ENCODE peak calls at places on chromosomes 1 and 21, in four cellular contexts. L, Y, K and W are unnamed samples.
A peak's percentile ranks its signal among the peaks of the same experiment; 100 is the strongest.

GRCh38 chr21:28734522-28735175 is 258.0 kb downstream of the LTN1 start:
- DNase-seq in Y (no peak), K (no peak), L (no peak), W (no peak)

GRCh38 chr1:111475706-111476105 is 1.9 kb downstream of the C1orf162 start:
- DNase-seq in K (no peak), Y (no peak), L (no peak), W (no peak)

GRCh38 chr1:23202263-23202749 is 15.0 kb downstream of the HTR1D start:
- DNase-seq in Y (peak; percentile 41), L (no peak), K (peak; percentile 40), W (peak; percentile 53)

GRCh38 chr1:150009604-150010387 is 730 bp downstream of the OTUD7B start:
- DNase-seq in L (no peak), K (peak; percentile 33), Y (peak; percentile 67), W (peak; percentile 61)

GRCh38 chr1:33569331-33569730 is 96.9 kb downstream of the ZSCAN20 start:
- DNase-seq in Y (no peak), L (no peak), K (no peak), W (no peak)

GRCh38 chr1:176033474-176033873 is 173.6 kb downstream of the COP1 start:
- DNase-seq in K (no peak), Y (peak; percentile 7), L (no peak), W (peak; percentile 7)

GRCh38 chr1:237799762-237800474 is 90.8 kb downstream of the ZP4 start:
- DNase-seq in Y (peak; percentile 51), L (no peak), K (no peak), W (peak; percentile 63)

GRCh38 chr1:67052741-67053534 is 1.0 kb downstream of the SLC35D1 start:
- DNase-seq in K (peak; percentile 40), L (peak; percentile 55), Y (peak; percentile 37), W (peak; percentile 46)

GRCh38 chr1:48674641-48675040 is 102.0 kb downstream of the BEND5 start:
- DNase-seq in L (no peak), K (peak; percentile 8), Y (peak; percentile 27), W (peak; percentile 50)

GRCh38 chr1:30330644-30331043 is 392.7 kb downstream of the MATN1 start:
- DNase-seq in Y (no peak), K (no peak), L (no peak), W (no peak)

GRCh38 chr21:31686272-31686913 is 26.9 kb downstream of the SOD1 start:
- DNase-seq in Y (no peak), L (no peak), K (no peak), W (no peak)

GRCh38 chr21:42455754-42456440 is 40.1 kb downstream of the RSPH1 start:
- DNase-seq in K (no peak), L (no peak), Y (no peak), W (no peak)

GRCh38 chr21:23887709-23888303 is 1719.5 kb downstream of the MRPL39 start:
- DNase-seq in Y (no peak), L (no peak), K (no peak), W (no peak)

GRCh38 chr1:5751171-5751556 is 241.1 kb downstream of the NPHP4 start:
- DNase-seq in Y (no peak), K (no peak), L (peak; percentile 20), W (no peak)

GRCh38 chr1:24107462-24108225 is 4.3 kb downstream of the MYOM3 start:
- DNase-seq in Y (peak; percentile 70), L (peak; percentile 36), K (no peak), W (peak; percentile 61)

GRCh38 chr1:165257969-165258459 is 98.5 kb downstream of the LMX1A start:
- DNase-seq in Y (peak; percentile 62), L (peak; percentile 47), K (peak; percentile 13), W (peak; percentile 48)

GRCh38 chr1:174322202-174322862 is 125.4 kb upstream of the GPR52 start:
- DNase-seq in K (no peak), Y (no peak), L (no peak), W (no peak)

GRCh38 chr1:8746554-8746953 is 70.9 kb downstream of the RERE start:
- DNase-seq in K (no peak), L (no peak), Y (no peak), W (no peak)

GRCh38 chr1:59029768-59030167 is 245.9 kb upstream of the JUN start:
- DNase-seq in K (no peak), L (no peak), Y (no peak), W (no peak)

GRCh38 chr1:244963231-244963826 is 99.0 kb upstream of the HNRNPU start:
- DNase-seq in K (no peak), L (no peak), Y (peak; percentile 10), W (peak; percentile 19)

GRCh38 chr1:2791027-2791760 is 10.3 kb downstream of the TTC34 start:
- DNase-seq in L (no peak), K (no peak), Y (no peak), W (no peak)